ENCODE peak calls at places on chromosomes 2 and 18, in six cellular contexts. Q is hypothalamus, W is T-helper 1 cell, S is renal cortical epithelial cell, X is body of pancreas, O is amniotic stem cell. V is an unnamed sample.

GRCh38 chr2:44570149-44570678 is 208.5 kb downstream of the CAMKMT start:
- DNase-seq in Q (no peak), O (no peak), W (no peak), X (no peak), S (no peak), V (no peak)

GRCh38 chr2:40360652-40361051 is 91.2 kb downstream of the SLC8A1 start:
- DNase-seq in O (no peak), W (no peak), X (no peak), Q (no peak), S (peak; percentile 89), V (no peak)

GRCh38 chr18:62485684-62486083 is 37.1 kb upstream of the ZCCHC2 start:
- DNase-seq in Q (no peak), W (no peak), O (peak; percentile 38), S (peak; percentile 95), X (no peak), V (peak; percentile 48)

GRCh38 chr2:142694282-142694681 is 183.2 kb upstream of the KYNU start:
- DNase-seq in X (no peak), W (no peak), O (no peak), S (no peak), Q (no peak), V (no peak)

GRCh38 chr2:148654414-148654813 is 9.9 kb downstream of the EPC2 start:
- DNase-seq in S (no peak), W (no peak), X (peak; percentile 28), O (no peak), Q (no peak), V (no peak)

GRCh38 chr2:60483400-60483799 is 70.1 kb downstream of the BCL11A start:
- DNase-seq in X (no peak), Q (no peak), O (peak; percentile 53), W (no peak), S (no peak), V (peak; percentile 79)

GRCh38 chr2:175726213-175726612 is 275.9 kb downstream of the LNPK start:
- DNase-seq in S (no peak), W (no peak), X (no peak), O (peak; percentile 62), Q (no peak), V (peak; percentile 78)

GRCh38 chr2:84293791-84294380 is 165.2 kb downstream of the SUCLG1 start:
- DNase-seq in X (no peak), O (no peak), W (no peak), Q (no peak), S (no peak), V (no peak)

GRCh38 chr2:189522435-189523151 is 58.0 kb downstream of the SLC40A1 start:
- DNase-seq in W (no peak), S (peak; percentile 35), Q (no peak), X (peak; percentile 10), O (no peak), V (no peak)

GRCh38 chr18:11807233-11807632 is 44.0 kb upstream of the CHMP1B start:
- DNase-seq in Q (no peak), S (no peak), X (no peak), W (no peak), O (no peak), V (no peak)

GRCh38 chr2:98730053-98730850 is 680 bp downstream of the MGAT4A start:
- DNase-seq in O (no peak), X (peak; percentile 77), Q (peak; percentile 38), S (no peak), W (peak; percentile 41), V (no peak)

V was measured in HS-5.